ENCODE peak calls at places on chromosomes 7 and 10, in four cellular contexts. One of them, this sample, is unnamed.
A peak's percentile ranks its signal among the peaks of the same experiment; 100 is the strongest.

GRCh38 chr7:14040528-14040927 is 51.1 kb upstream of the ETV1 start:
- DNase-seq in fibroblast of mammary gland: no peak
- DNase-seq in skeletal muscle cell: no peak
- DNase-seq in fibroblast of the aortic adventitia: no peak
- DNase-seq in this sample: no peak

GRCh38 chr7:72003236-72003635 is 408.9 kb downstream of the CALN1 start:
- DNase-seq in fibroblast of the aortic adventitia: no peak
- DNase-seq in skeletal muscle cell: no peak
- DNase-seq in fibroblast of mammary gland: no peak
- DNase-seq in this sample: no peak

GRCh38 chr7:132551928-132552327 is 24.3 kb downstream of the PLXNA4 start:
- DNase-seq in fibroblast of mammary gland: no peak
- DNase-seq in skeletal muscle cell: no peak
- DNase-seq in fibroblast of the aortic adventitia: no peak
- DNase-seq in this sample: no peak

GRCh38 chr7:140055833-140056232 is 6.9 kb downstream of the PARP12 start:
- DNase-seq in fibroblast of mammary gland: no peak
- DNase-seq in fibroblast of the aortic adventitia: no peak
- DNase-seq in skeletal muscle cell: no peak
- DNase-seq in this sample: no peak

GRCh38 chr10:72505435-72505834 is 120.4 kb downstream of the MICU1 start:
- DNase-seq in fibroblast of mammary gland: no peak
- DNase-seq in skeletal muscle cell: no peak
- DNase-seq in fibroblast of the aortic adventitia: no peak
- DNase-seq in this sample: no peak

GRCh38 chr10:34104829-34105572 is 710.1 kb downstream of the PARD3 start:
- DNase-seq in skeletal muscle cell: peak; percentile 28
- DNase-seq in fibroblast of the aortic adventitia: peak; percentile 31
- DNase-seq in fibroblast of mammary gland: no peak
- DNase-seq in this sample: no peak

GRCh38 chr10:95290801-95291633 is at the start of gene PDLIM1:
- DNase-seq in fibroblast of the aortic adventitia: peak; percentile 29
- DNase-seq in skeletal muscle cell: no peak
- DNase-seq in fibroblast of mammary gland: no peak
- DNase-seq in this sample: no peak

GRCh38 chr7:136698231-136698630 is 170.2 kb upstream of the CHRM2 start:
- DNase-seq in skeletal muscle cell: no peak
- DNase-seq in fibroblast of the aortic adventitia: no peak
- DNase-seq in fibroblast of mammary gland: no peak
- DNase-seq in this sample: no peak

GRCh38 chr10:77400041-77400440 is 237.6 kb downstream of the KCNMA1 start:
- DNase-seq in fibroblast of mammary gland: no peak
- DNase-seq in skeletal muscle cell: no peak
- DNase-seq in fibroblast of the aortic adventitia: no peak
- DNase-seq in this sample: no peak

GRCh38 chr7:44473295-44473694 is 17.2 kb downstream of the NUDCD3 start:
- DNase-seq in fibroblast of mammary gland: peak; percentile 32
- DNase-seq in skeletal muscle cell: no peak
- DNase-seq in fibroblast of the aortic adventitia: peak; percentile 33
- DNase-seq in this sample: peak; percentile 71

GRCh38 chr10:102434251-102434913 is 2.0 kb upstream of the CUEDC2 start:
- DNase-seq in fibroblast of mammary gland: peak; percentile 81
- DNase-seq in skeletal muscle cell: no peak
- DNase-seq in fibroblast of the aortic adventitia: peak; percentile 71
- DNase-seq in this sample: no peak

GRCh38 chr10:102641398-102641797 is 2.9 kb upstream of the TRIM8 start:
- DNase-seq in fibroblast of mammary gland: no peak
- DNase-seq in skeletal muscle cell: no peak
- DNase-seq in fibroblast of the aortic adventitia: no peak
- DNase-seq in this sample: no peak

GRCh38 chr10:86936661-86937501 is 20.5 kb downstream of the MMRN2 start:
- DNase-seq in fibroblast of the aortic adventitia: peak; percentile 57
- DNase-seq in skeletal muscle cell: no peak
- DNase-seq in fibroblast of mammary gland: peak; percentile 60
- DNase-seq in this sample: peak; percentile 25

DNA sequence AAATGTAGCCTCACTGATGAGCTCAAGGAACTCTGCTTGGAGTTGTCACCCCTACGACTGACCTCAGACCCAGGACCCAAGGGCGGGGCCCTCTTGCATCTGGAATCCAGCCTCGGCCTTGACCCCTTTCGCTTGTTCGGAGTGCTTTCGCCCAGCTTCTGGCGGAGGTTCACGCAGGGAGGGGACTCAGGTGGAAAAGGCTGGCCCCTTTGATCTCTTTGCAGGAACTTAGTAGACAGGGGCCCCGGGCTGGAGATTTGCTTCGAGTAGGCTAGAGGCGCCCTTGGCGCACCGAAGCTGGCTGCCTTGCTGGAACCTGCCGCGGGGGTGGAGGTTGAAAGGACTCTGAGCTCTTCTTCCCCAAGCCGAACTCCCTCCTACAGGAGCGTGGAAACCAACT is 255.0 kb downstream of the OTUD1 start:
- DNase-seq in fibroblast of mammary gland: no peak
- DNase-seq in skeletal muscle cell: no peak
- DNase-seq in fibroblast of the aortic adventitia: no peak
- DNase-seq in this sample: no peak
- H3K4me3 ChIP-seq in fibroblast of mammary gland: no peak overlapping the region
- H3K4me3 ChIP-seq in skeletal muscle cell: no peak overlapping the region
- H3K4me3 ChIP-seq in fibroblast of the aortic adventitia: no peak overlapping the region
- H3K4me3 ChIP-seq in this sample: no peak overlapping the region

GRCh38 chr7:2802504-2803341 is 41.4 kb downstream of the GNA12 start:
- DNase-seq in fibroblast of the aortic adventitia: peak; percentile 40
- DNase-seq in fibroblast of mammary gland: peak; percentile 55
- DNase-seq in skeletal muscle cell: no peak
- DNase-seq in this sample: peak; percentile 45
- H3K4me3 ChIP-seq in fibroblast of the aortic adventitia: no peak overlapping the region
- H3K4me3 ChIP-seq in fibroblast of mammary gland: no peak overlapping the region
- H3K4me3 ChIP-seq in skeletal muscle cell: no peak overlapping the region
- H3K4me3 ChIP-seq in this sample: no peak overlapping the region

GRCh38 chr7:104971290-104972071 is 42.5 kb upstream of the KMT2E start:
- DNase-seq in fibroblast of the aortic adventitia: peak; percentile 71
- DNase-seq in skeletal muscle cell: no peak
- DNase-seq in fibroblast of mammary gland: peak; percentile 67
- DNase-seq in this sample: no peak
- H3K4me3 ChIP-seq in fibroblast of the aortic adventitia: no peak overlapping the region
- H3K4me3 ChIP-seq in skeletal muscle cell: no peak overlapping the region
- H3K4me3 ChIP-seq in fibroblast of mammary gland: no peak overlapping the region
- H3K4me3 ChIP-seq in this sample: no peak overlapping the region

GRCh38 chr10:71290331-71290730 is 28.7 kb upstream of the SLC29A3 start:
- DNase-seq in fibroblast of mammary gland: no peak
- DNase-seq in fibroblast of the aortic adventitia: no peak
- DNase-seq in skeletal muscle cell: no peak
- DNase-seq in this sample: no peak

GRCh38 chr10:71292624-71293445 is 26.2 kb upstream of the SLC29A3 start:
- DNase-seq in fibroblast of mammary gland: peak; percentile 19
- DNase-seq in skeletal muscle cell: no peak
- DNase-seq in fibroblast of the aortic adventitia: no peak
- DNase-seq in this sample: no peak

GRCh38 chr10:71289421-71290130 is 29.5 kb upstream of the SLC29A3 start:
- DNase-seq in skeletal muscle cell: no peak
- DNase-seq in fibroblast of mammary gland: no peak
- DNase-seq in fibroblast of the aortic adventitia: no peak
- DNase-seq in this sample: no peak

GRCh38 chr10:71291501-71291900 is 27.6 kb upstream of the SLC29A3 start:
- DNase-seq in fibroblast of the aortic adventitia: no peak
- DNase-seq in skeletal muscle cell: no peak
- DNase-seq in fibroblast of mammary gland: no peak
- DNase-seq in this sample: no peak

DNA sequence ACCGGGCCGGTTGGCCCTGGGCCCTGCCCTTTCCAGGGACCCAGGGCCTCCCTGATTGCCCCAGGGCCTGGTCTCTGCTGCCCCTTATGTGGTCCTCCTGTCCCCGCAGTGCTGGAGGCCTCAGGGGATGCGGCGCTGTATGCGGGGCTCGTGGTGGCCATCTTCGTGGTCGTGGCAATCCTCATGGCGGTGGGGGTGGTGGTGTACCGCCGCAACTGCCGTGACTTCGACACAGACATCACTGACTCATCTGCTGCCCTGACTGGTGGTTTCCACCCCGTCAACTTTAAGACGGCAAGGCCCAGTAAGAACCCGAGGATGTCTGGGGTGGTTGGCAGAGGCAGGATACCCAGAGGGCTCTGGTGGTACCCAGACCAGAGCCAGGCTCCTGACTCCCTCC is 28.3 kb upstream of the SLC29A3 start:
- DNase-seq in fibroblast of the aortic adventitia: no peak
- DNase-seq in fibroblast of mammary gland: no peak
- DNase-seq in skeletal muscle cell: no peak
- DNase-seq in this sample: no peak
- H3K4me3 ChIP-seq in fibroblast of the aortic adventitia: no peak overlapping the region
- H3K4me3 ChIP-seq in fibroblast of mammary gland: no peak overlapping the region
- H3K4me3 ChIP-seq in skeletal muscle cell: no peak overlapping the region
- H3K4me3 ChIP-seq in this sample: no peak overlapping the region

GRCh38 chr10:79327090-79327457 is 20.2 kb upstream of the PPIF start:
- DNase-seq in fibroblast of the aortic adventitia: no peak
- DNase-seq in skeletal muscle cell: no peak
- DNase-seq in fibroblast of mammary gland: no peak
- DNase-seq in this sample: no peak

GRCh38 chr10:79326361-79327089 is 20.7 kb upstream of the PPIF start:
- DNase-seq in fibroblast of mammary gland: no peak
- DNase-seq in skeletal muscle cell: no peak
- DNase-seq in fibroblast of the aortic adventitia: no peak
- DNase-seq in this sample: no peak

GRCh38 chr10:79329529-79329928 is 17.7 kb upstream of the PPIF start:
- DNase-seq in fibroblast of the aortic adventitia: no peak
- DNase-seq in skeletal muscle cell: no peak
- DNase-seq in fibroblast of mammary gland: no peak
- DNase-seq in this sample: no peak

GRCh38 chr10:79328737-79329504 is 18.3 kb upstream of the PPIF start:
- DNase-seq in fibroblast of mammary gland: peak; percentile 58
- DNase-seq in fibroblast of the aortic adventitia: no peak
- DNase-seq in skeletal muscle cell: no peak
- DNase-seq in this sample: peak; percentile 14

GRCh38 chr10:79328147-79328701 is 19.0 kb upstream of the PPIF start:
- DNase-seq in fibroblast of mammary gland: no peak
- DNase-seq in skeletal muscle cell: no peak
- DNase-seq in fibroblast of the aortic adventitia: no peak
- DNase-seq in this sample: no peak
- H3K4me3 ChIP-seq in fibroblast of mammary gland: no peak overlapping the region
- H3K4me3 ChIP-seq in skeletal muscle cell: no peak overlapping the region
- H3K4me3 ChIP-seq in fibroblast of the aortic adventitia: no peak overlapping the region
- H3K4me3 ChIP-seq in this sample: no peak overlapping the region

DNA sequence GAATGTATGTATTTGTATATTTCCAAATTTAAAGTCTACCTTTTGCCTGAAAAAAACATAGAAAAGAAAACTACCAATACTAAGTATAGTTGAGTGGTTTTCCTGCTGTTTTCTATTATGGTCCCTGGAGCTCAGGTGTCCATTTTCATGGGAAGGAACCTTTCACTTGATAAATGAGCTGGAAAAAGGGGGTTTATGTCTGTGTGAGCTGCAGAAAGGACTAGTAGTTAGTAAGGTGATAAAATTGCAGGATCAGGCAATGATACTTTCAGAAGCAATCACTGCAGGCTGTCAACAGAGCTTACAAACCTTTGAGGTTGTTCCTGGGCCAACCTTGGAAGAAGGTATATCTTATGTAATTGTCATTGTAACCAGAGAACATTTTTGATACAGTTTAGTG is 48.0 kb downstream of the ST7 start:
- DNase-seq in fibroblast of mammary gland: no peak
- DNase-seq in fibroblast of the aortic adventitia: no peak
- DNase-seq in skeletal muscle cell: no peak
- DNase-seq in this sample: no peak
- H3K4me3 ChIP-seq in fibroblast of mammary gland: no peak overlapping the region
- H3K4me3 ChIP-seq in fibroblast of the aortic adventitia: no peak overlapping the region
- H3K4me3 ChIP-seq in skeletal muscle cell: no peak overlapping the region
- H3K4me3 ChIP-seq in this sample: no peak overlapping the region

DNA sequence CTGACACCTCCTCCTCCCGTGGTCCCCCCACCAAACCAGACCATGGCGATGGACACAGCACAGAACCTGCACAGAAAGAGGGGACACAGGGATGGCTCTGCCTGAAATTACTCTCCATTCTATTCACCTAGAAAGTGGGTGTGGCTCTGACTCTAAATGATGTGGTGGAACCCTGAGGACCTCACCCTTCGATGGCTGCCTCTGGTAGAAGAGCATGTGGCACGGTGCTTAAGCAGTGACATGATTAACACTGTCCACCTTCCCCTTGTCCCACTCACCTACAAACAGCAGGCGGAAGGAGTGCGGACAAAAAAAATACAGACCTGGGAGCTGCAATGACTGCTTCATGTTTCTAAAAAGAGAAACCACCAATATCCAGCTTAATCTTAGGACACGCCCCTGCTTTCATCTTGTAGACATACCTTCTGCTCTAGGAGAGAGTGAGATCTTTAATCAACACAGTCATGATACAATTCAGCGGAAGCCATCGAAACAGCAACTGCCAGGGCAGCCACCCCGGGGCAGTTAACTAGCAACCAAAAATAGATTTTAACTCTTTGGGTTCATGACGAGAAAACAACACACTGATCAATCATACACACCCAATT is 11.4 kb downstream of the JCAD start:
- DNase-seq in skeletal muscle cell: no peak
- DNase-seq in fibroblast of the aortic adventitia: no peak
- DNase-seq in fibroblast of mammary gland: no peak
- DNase-seq in this sample: no peak
- H3K4me3 ChIP-seq in skeletal muscle cell: no peak overlapping the region
- H3K4me3 ChIP-seq in fibroblast of the aortic adventitia: no peak overlapping the region
- H3K4me3 ChIP-seq in fibroblast of mammary gland: no peak overlapping the region
- H3K4me3 ChIP-seq in this sample: no peak overlapping the region

GRCh38 chr10:3875842-3876235 is 90.8 kb upstream of the KLF6 start:
- DNase-seq in skeletal muscle cell: no peak
- DNase-seq in fibroblast of the aortic adventitia: no peak
- DNase-seq in fibroblast of mammary gland: no peak
- DNase-seq in this sample: no peak

GRCh38 chr10:3877092-3878000 is 92.3 kb upstream of the KLF6 start:
- DNase-seq in fibroblast of mammary gland: peak; percentile 31
- DNase-seq in fibroblast of the aortic adventitia: peak; percentile 26
- DNase-seq in skeletal muscle cell: no peak
- DNase-seq in this sample: no peak

GRCh38 chr10:3874988-3875841 is 90.2 kb upstream of the KLF6 start:
- DNase-seq in fibroblast of mammary gland: no peak
- DNase-seq in fibroblast of the aortic adventitia: no peak
- DNase-seq in skeletal muscle cell: no peak
- DNase-seq in this sample: no peak

GRCh38 chr10:3879073-3879472 is 94.1 kb upstream of the KLF6 start:
- DNase-seq in skeletal muscle cell: no peak
- DNase-seq in fibroblast of the aortic adventitia: no peak
- DNase-seq in fibroblast of mammary gland: no peak
- DNase-seq in this sample: no peak

GRCh38 chr10:3876563-3876962 is 91.6 kb upstream of the KLF6 start:
- DNase-seq in fibroblast of mammary gland: peak; percentile 29
- DNase-seq in skeletal muscle cell: no peak
- DNase-seq in fibroblast of the aortic adventitia: no peak
- DNase-seq in this sample: no peak
- H3K4me3 ChIP-seq in fibroblast of mammary gland: no peak overlapping the region
- H3K4me3 ChIP-seq in skeletal muscle cell: no peak overlapping the region
- H3K4me3 ChIP-seq in fibroblast of the aortic adventitia: no peak overlapping the region
- H3K4me3 ChIP-seq in this sample: no peak overlapping the region